ENCODE peak calls at places on chromosomes 13 and 19, in five cellular contexts. One of them, this sample, is unnamed.

GRCh38 chr19:4375620-4376228 is 24.6 kb downstream of the SH3GL1 start:
- DNase-seq in stomach: no peak
- DNase-seq in transverse colon: peak; percentile 38
- DNase-seq in H1: no peak
- DNase-seq in endothelial cell of umbilical vein: peak; percentile 62
- DNase-seq in this sample: no peak

GRCh38 chr19:32798201-32798600 is 71.4 kb downstream of the SLC7A9 start:
- DNase-seq in stomach: no peak
- DNase-seq in transverse colon: no peak
- DNase-seq in H1: no peak
- DNase-seq in endothelial cell of umbilical vein: no peak
- DNase-seq in this sample: no peak

GRCh38 chr13:94173312-94173854 is 306.1 kb downstream of the DCT start:
- DNase-seq in stomach: no peak
- DNase-seq in transverse colon: no peak
- DNase-seq in H1: no peak
- DNase-seq in endothelial cell of umbilical vein: no peak
- DNase-seq in this sample: no peak

GRCh38 chr19:5147971-5148793 is 179.3 kb downstream of the KDM4B start:
- DNase-seq in stomach: no peak
- DNase-seq in transverse colon: no peak
- DNase-seq in H1: no peak
- DNase-seq in endothelial cell of umbilical vein: no peak
- DNase-seq in this sample: no peak

GRCh38 chr19:39817888-39818561 is 15.9 kb downstream of the DYRK1B start:
- DNase-seq in stomach: no peak
- DNase-seq in transverse colon: no peak
- DNase-seq in H1: no peak
- DNase-seq in endothelial cell of umbilical vein: no peak
- DNase-seq in this sample: no peak

GRCh38 chr19:45569619-45570421 is 14.8 kb downstream of the OPA3 start:
- DNase-seq in stomach: peak; percentile 76
- DNase-seq in transverse colon: peak; percentile 87
- DNase-seq in H1: peak; percentile 96
- DNase-seq in endothelial cell of umbilical vein: peak; percentile 41
- DNase-seq in this sample: peak; percentile 72

GRCh38 chr13:21256351-21256761 is 79.9 kb downstream of the MRPL57 start:
- DNase-seq in stomach: no peak
- DNase-seq in transverse colon: no peak
- DNase-seq in H1: no peak
- DNase-seq in endothelial cell of umbilical vein: no peak
- DNase-seq in this sample: no peak

GRCh38 chr19:49767380-49767779 is 579 bp downstream of the AP2A1 start:
- DNase-seq in stomach: no peak
- DNase-seq in transverse colon: no peak
- DNase-seq in H1: no peak
- DNase-seq in endothelial cell of umbilical vein: peak; percentile 20
- DNase-seq in this sample: no peak

GRCh38 chr13:113414335-113414734 is 39.0 kb downstream of the ADPRHL1 start:
- DNase-seq in stomach: no peak
- DNase-seq in transverse colon: no peak
- DNase-seq in H1: no peak
- DNase-seq in endothelial cell of umbilical vein: no peak
- DNase-seq in this sample: peak; percentile 47

GRCh38 chr13:37074703-37075102 is 15.2 kb upstream of the SUPT20H start:
- DNase-seq in stomach: no peak
- DNase-seq in transverse colon: no peak
- DNase-seq in H1: no peak
- DNase-seq in endothelial cell of umbilical vein: peak; percentile 30
- DNase-seq in this sample: no peak

GRCh38 chr19:28606269-28607032 is 606.5 kb downstream of the UQCRFS1 start:
- DNase-seq in stomach: no peak
- DNase-seq in transverse colon: no peak
- DNase-seq in H1: no peak
- DNase-seq in endothelial cell of umbilical vein: no peak
- DNase-seq in this sample: no peak

GRCh38 chr19:961866-962620 is 22.1 kb upstream of the WDR18 start:
- DNase-seq in stomach: no peak
- DNase-seq in transverse colon: peak; percentile 69
- DNase-seq in H1: no peak
- DNase-seq in endothelial cell of umbilical vein: no peak
- DNase-seq in this sample: no peak

GRCh38 chr19:2288010-2288742 is 6.2 kb upstream of the PEAK3 start:
- DNase-seq in stomach: no peak
- DNase-seq in transverse colon: no peak
- DNase-seq in H1: no peak
- DNase-seq in endothelial cell of umbilical vein: no peak
- DNase-seq in this sample: no peak

GRCh38 chr19:30263719-30264440 is 108.3 kb upstream of the ZNF536 start:
- DNase-seq in stomach: no peak
- DNase-seq in transverse colon: no peak
- DNase-seq in H1: no peak
- DNase-seq in endothelial cell of umbilical vein: no peak
- DNase-seq in this sample: no peak
- H3K4me3 ChIP-seq in stomach: no peak overlapping the region
- H3K4me3 ChIP-seq in transverse colon: no peak overlapping the region
- H3K4me3 ChIP-seq in H1: no peak overlapping the region
- H3K4me3 ChIP-seq in endothelial cell of umbilical vein: no peak overlapping the region
- H3K4me3 ChIP-seq in this sample: no peak overlapping the region

DNA sequence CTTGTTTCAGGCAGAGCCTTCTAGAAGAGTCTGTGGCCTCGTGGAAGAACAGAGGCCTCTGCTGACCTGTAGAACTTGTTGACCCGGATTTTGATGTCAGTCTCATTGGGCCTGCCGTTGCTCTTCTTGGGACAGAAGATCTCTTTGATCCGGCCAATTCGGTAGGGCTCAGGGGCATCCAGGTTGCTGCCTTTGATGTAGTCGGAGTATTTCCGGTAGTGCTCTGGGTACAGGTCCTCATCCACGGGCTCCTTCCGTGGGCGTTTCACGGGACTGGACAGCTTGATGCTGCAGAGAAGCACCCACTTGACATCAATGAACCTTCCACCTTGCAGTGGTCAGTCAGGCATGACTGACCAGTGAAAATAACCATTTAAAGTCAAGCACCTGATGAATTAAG is 24.0 kb upstream of the EIF3G start:
- DNase-seq in stomach: no peak
- DNase-seq in transverse colon: no peak
- DNase-seq in H1: no peak
- DNase-seq in endothelial cell of umbilical vein: no peak
- DNase-seq in this sample: no peak
- TF ChIP-seq POLR2AphosphoS5 in stomach: no peak
- TF ChIP-seq POLR2AphosphoS5 in transverse colon: no peak
- TF ChIP-seq POLR2AphosphoS5 in H1: no peak
- TF ChIP-seq POLR2AphosphoS5 in endothelial cell of umbilical vein: no peak
- TF ChIP-seq POLR2AphosphoS5 in this sample: no peak

DNA sequence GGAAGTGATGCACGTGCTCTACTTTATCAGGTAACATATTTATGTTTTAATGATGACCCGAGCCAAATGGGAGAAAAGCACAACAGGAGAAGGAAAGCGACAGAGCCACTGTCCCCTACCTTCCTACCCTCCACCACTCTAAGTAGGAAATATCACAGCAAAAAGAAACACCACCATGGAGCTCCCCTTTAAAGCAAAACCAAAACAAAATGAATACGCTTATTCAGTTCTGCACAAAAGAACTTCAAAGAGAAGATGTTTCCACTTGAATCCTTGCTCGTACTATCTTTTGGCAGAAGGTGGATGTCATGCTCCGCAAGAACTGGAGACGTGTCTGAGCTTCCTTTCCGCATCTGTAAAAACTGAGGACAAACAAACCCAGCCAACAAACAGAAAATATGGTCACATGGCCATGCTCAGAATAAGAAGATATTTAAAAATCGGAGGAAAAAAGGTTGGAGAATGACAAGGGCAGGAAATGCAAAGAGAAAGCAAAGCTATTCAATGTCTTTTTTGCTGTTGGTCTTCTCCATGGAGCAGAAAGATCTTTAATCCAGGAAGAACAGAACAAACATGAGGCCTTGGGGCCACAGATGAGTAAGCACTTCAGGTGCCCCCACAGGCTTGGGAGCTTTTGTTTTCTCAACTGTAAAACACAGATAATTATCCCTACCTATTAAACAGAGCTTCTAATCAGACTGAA is 19.5 kb downstream of the N4BP2L1 start:
- DNase-seq in stomach: no peak
- DNase-seq in transverse colon: no peak
- DNase-seq in H1: no peak
- DNase-seq in endothelial cell of umbilical vein: no peak
- DNase-seq in this sample: no peak
- H3K4me3 ChIP-seq in stomach: no peak overlapping the region
- H3K4me3 ChIP-seq in transverse colon: no peak overlapping the region
- H3K4me3 ChIP-seq in H1: no peak overlapping the region
- H3K4me3 ChIP-seq in endothelial cell of umbilical vein: no peak overlapping the region
- H3K4me3 ChIP-seq in this sample: no peak overlapping the region

GRCh38 chr13:99484405-99484981 is 16.8 kb upstream of the TM9SF2 start:
- DNase-seq in stomach: no peak
- DNase-seq in transverse colon: no peak
- DNase-seq in H1: no peak
- DNase-seq in endothelial cell of umbilical vein: no peak
- DNase-seq in this sample: no peak

GRCh38 chr13:99486996-99487395 is 14.3 kb upstream of the TM9SF2 start:
- DNase-seq in stomach: no peak
- DNase-seq in transverse colon: no peak
- DNase-seq in H1: no peak
- DNase-seq in endothelial cell of umbilical vein: no peak
- DNase-seq in this sample: no peak

GRCh38 chr13:99477493-99477892 is 23.8 kb upstream of the TM9SF2 start:
- DNase-seq in stomach: no peak
- DNase-seq in transverse colon: no peak
- DNase-seq in H1: no peak
- DNase-seq in endothelial cell of umbilical vein: no peak
- DNase-seq in this sample: no peak

GRCh38 chr13:99481357-99481756 is 19.9 kb upstream of the TM9SF2 start:
- DNase-seq in stomach: no peak
- DNase-seq in transverse colon: no peak
- DNase-seq in H1: no peak
- DNase-seq in endothelial cell of umbilical vein: no peak
- DNase-seq in this sample: no peak
- TF ChIP-seq POLR2AphosphoS5 in stomach: no peak
- TF ChIP-seq POLR2AphosphoS5 in transverse colon: no peak
- TF ChIP-seq POLR2AphosphoS5 in H1: no peak
- TF ChIP-seq POLR2AphosphoS5 in endothelial cell of umbilical vein: no peak
- TF ChIP-seq POLR2AphosphoS5 in this sample: no peak

GRCh38 chr19:6264803-6265202 is 15.0 kb downstream of the MLLT1 start:
- DNase-seq in stomach: no peak
- DNase-seq in transverse colon: no peak
- DNase-seq in H1: no peak
- DNase-seq in endothelial cell of umbilical vein: no peak
- DNase-seq in this sample: no peak

GRCh38 chr19:6261883-6262282 is 17.9 kb downstream of the MLLT1 start:
- DNase-seq in stomach: no peak
- DNase-seq in transverse colon: no peak
- DNase-seq in H1: no peak
- DNase-seq in endothelial cell of umbilical vein: no peak
- DNase-seq in this sample: no peak

GRCh38 chr19:6264077-6264445 is 15.7 kb downstream of the MLLT1 start:
- DNase-seq in stomach: no peak
- DNase-seq in transverse colon: no peak
- DNase-seq in H1: no peak
- DNase-seq in endothelial cell of umbilical vein: no peak
- DNase-seq in this sample: no peak

GRCh38 chr19:6262519-6262918 is 17.3 kb downstream of the MLLT1 start:
- DNase-seq in stomach: no peak
- DNase-seq in transverse colon: no peak
- DNase-seq in H1: no peak
- DNase-seq in endothelial cell of umbilical vein: no peak
- DNase-seq in this sample: no peak

DNA sequence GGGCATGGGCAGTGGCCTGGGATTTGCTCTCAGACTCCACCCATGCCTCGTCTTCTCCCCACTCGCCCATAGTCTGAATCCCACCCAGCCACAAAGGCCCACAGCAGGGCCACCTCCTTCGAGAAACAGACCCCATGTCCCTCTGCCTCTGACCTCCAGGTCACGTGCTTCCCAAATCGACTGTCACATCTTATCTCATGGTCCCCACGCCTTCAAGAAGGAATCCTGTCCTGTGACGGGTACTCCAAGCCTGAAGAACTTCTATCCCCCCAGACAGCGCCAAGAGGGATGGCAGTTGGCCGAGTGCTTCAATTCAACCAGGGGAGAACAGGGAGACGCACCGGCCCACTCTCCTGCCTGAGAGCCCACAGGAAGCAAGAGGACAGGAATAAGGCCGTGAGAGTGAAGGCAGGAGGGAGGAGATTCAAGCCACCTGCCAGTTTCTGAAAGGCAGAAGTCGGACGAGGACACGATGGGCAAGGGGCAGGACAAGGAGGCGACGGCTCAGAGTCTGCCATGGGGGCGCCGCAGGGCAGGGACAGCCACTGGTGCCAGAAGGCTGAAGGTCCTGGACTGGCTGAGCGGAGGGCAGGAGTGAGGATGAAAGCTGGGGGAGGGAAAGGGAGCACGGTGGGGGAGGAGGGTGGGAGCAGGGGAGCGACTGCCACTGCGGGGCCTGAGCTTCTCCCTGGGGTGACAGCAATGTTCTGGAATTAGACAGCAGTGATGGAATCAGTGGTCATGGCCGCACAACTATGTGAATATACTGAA is 16.3 kb downstream of the MLLT1 start:
- DNase-seq in stomach: no peak
- DNase-seq in transverse colon: no peak
- DNase-seq in H1: no peak
- DNase-seq in endothelial cell of umbilical vein: no peak
- DNase-seq in this sample: no peak
- H3K4me3 ChIP-seq in stomach: no peak overlapping the region
- H3K4me3 ChIP-seq in transverse colon: no peak overlapping the region
- H3K4me3 ChIP-seq in H1: no peak overlapping the region
- H3K4me3 ChIP-seq in endothelial cell of umbilical vein: no peak overlapping the region
- H3K4me3 ChIP-seq in this sample: no peak overlapping the region

DNA sequence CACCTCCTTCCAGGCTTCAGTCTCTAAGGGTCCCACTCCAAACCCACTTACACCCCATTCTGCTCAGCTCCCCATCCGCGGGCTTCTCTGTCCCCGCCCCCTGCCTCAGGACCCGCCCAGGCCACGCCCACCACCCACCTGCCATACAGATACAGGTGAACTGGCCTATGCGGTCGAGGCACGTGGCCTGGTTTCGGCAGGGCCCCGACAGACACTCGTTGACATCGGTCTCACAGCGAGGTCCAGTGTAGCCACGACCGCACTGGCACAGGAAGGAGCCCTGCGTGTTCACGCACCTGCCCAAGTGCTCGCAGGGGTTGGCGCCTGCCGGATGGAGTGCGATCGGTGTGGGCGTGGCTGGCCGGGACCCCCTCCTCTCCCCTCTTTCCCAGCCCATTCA is 11.9 kb downstream of the NOTCH3 start:
- DNase-seq in stomach: no peak
- DNase-seq in transverse colon: no peak
- DNase-seq in H1: no peak
- DNase-seq in endothelial cell of umbilical vein: no peak
- DNase-seq in this sample: peak; percentile 75
- TF ChIP-seq POLR2AphosphoS5 in stomach: no peak
- TF ChIP-seq POLR2AphosphoS5 in transverse colon: no peak
- TF ChIP-seq POLR2AphosphoS5 in H1: no peak
- TF ChIP-seq POLR2AphosphoS5 in endothelial cell of umbilical vein: no peak
- TF ChIP-seq POLR2AphosphoS5 in this sample: no peak

GRCh38 chr19:18479964-18480723 is 41.7 kb downstream of the ELL start:
- DNase-seq in stomach: peak; percentile 49
- DNase-seq in transverse colon: peak; percentile 68
- DNase-seq in H1: no peak
- DNase-seq in endothelial cell of umbilical vein: peak; percentile 33
- DNase-seq in this sample: no peak
- H3K4me3 ChIP-seq in stomach: no peak overlapping the region
- H3K4me3 ChIP-seq in transverse colon: no peak overlapping the region
- H3K4me3 ChIP-seq in H1: no peak overlapping the region
- H3K4me3 ChIP-seq in endothelial cell of umbilical vein: no peak overlapping the region
- H3K4me3 ChIP-seq in this sample: no peak overlapping the region